ENCODE peak calls at places on chromosomes 13 and 19, in seven cellular contexts. M is activated naive CD4-positive, alpha-beta T cell; N is stimulated activated CD4-positive, alpha-beta T cell treated with anti-CD3 and anti-CD28 coated beads, TNF-alpha, amount 100 ng/mL, for 24 hours; S is NCI-H1105 treated with DMSO at 0.1 percent for 48 hours; C is fibroblast of the aortic adventitia; W is thoracic aorta; U is transverse colon. E is an unnamed sample.

GRCh38 chr19:2962018-2962670 is 15.2 kb upstream of the TLE6 start:
- DNase-seq in C (peak; percentile 92), W (no peak), S (peak; percentile 70), U (peak; percentile 47), M (no peak), N (no peak), E (peak; percentile 77)

GRCh38 chr19:5990289-5990797 is 12.4 kb upstream of the RANBP3 start:
- DNase-seq in M (no peak), W (no peak), C (no peak), N (no peak), U (no peak), S (no peak), E (no peak)

GRCh38 chr13:69458013-69458412 is 649.6 kb upstream of the ATXN8OS start:
- DNase-seq in M (no peak), C (no peak), N (no peak), W (no peak), U (no peak), S (peak; percentile 29), E (no peak)

GRCh38 chr19:51727349-51727880 is 3.6 kb upstream of the HAS1 start:
- DNase-seq in N (no peak), W (no peak), S (no peak), U (no peak), M (no peak), C (peak; percentile 54), E (no peak)

GRCh38 chr19:48660854-48661731 is 11.7 kb downstream of the NTN5 start:
- DNase-seq in C (peak; percentile 92), U (peak; percentile 87), S (peak; percentile 3), M (peak; percentile 65), N (peak; percentile 66), W (peak; percentile 65), E (peak; percentile 73)

GRCh38 chr13:91513790-91514189 is 115.4 kb downstream of the GPC5 start:
- DNase-seq in U (no peak), M (no peak), N (no peak), S (no peak), W (no peak), C (no peak), E (no peak)

GRCh38 chr19:13766095-13766481 is 1.8 kb downstream of the MRI1 start:
- DNase-seq in W (no peak), N (no peak), M (no peak), U (no peak), C (no peak), S (no peak), E (no peak)

GRCh38 chr13:109704771-109705628 is 81.4 kb downstream of the IRS2 start:
- DNase-seq in C (no peak), S (no peak), M (no peak), W (no peak), N (no peak), U (peak; percentile 59), E (no peak)

GRCh38 chr19:19464339-19465098 is 50.8 kb downstream of the TSSK6 start:
- DNase-seq in C (peak; percentile 76), M (no peak), W (no peak), S (no peak), U (no peak), N (no peak), E (no peak)

GRCh38 chr13:40963927-40964326 is 55.2 kb downstream of the ELF1 start:
- DNase-seq in N (no peak), U (no peak), S (no peak), M (no peak), C (peak; percentile 22), W (no peak), E (no peak)

GRCh38 chr19:45100797-45101196 is 7.8 kb downstream of the PPP1R37 start:
- DNase-seq in C (no peak), M (no peak), N (no peak), U (no peak), W (no peak), S (no peak), E (no peak)

GRCh38 chr13:77475345-77476084 is 60.0 kb upstream of the SCEL start:
- DNase-seq in S (no peak), W (no peak), N (no peak), U (no peak), M (no peak), C (no peak), E (no peak)

GRCh38 chr19:41325947-41326706 is 16.2 kb downstream of the CCDC97 start:
- DNase-seq in S (no peak), U (peak; percentile 39), M (no peak), C (peak; percentile 50), W (no peak), N (no peak), E (no peak)

GRCh38 chr19:1177322-1178114 is 3.5 kb upstream of the SBNO2 start:
- DNase-seq in S (no peak), U (no peak), N (no peak), M (no peak), C (peak; percentile 97), W (no peak), E (no peak)